ENCODE peak calls at places on chromosomes 7 and 10, in four cellular contexts. One of them, this sample, is unnamed.

GRCh38 chr7:54090652-54091213 is 451.4 kb upstream of the VSTM2A start:
- DNase-seq in H1: no peak
- DNase-seq in K562: no peak
- DNase-seq in GM12878: no peak
- DNase-seq in this sample: no peak

GRCh38 chr10:55466806-55467504 is 665.9 kb upstream of the PCDH15 start:
- DNase-seq in H1: no peak
- DNase-seq in K562: no peak
- DNase-seq in GM12878: no peak
- DNase-seq in this sample: no peak

GRCh38 chr7:41808541-41808940 is 105.7 kb upstream of the INHBA start:
- DNase-seq in H1: no peak
- DNase-seq in K562: no peak
- DNase-seq in GM12878: no peak
- DNase-seq in this sample: no peak

GRCh38 chr7:155166108-155166507 is 96.0 kb downstream of the HTR5A start:
- DNase-seq in H1: no peak
- DNase-seq in K562: no peak
- DNase-seq in GM12878: no peak
- DNase-seq in this sample: no peak

GRCh38 chr10:70757856-70758255 is 27.3 kb downstream of the TBATA start:
- DNase-seq in H1: no peak
- DNase-seq in K562: no peak
- DNase-seq in GM12878: no peak
- DNase-seq in this sample: no peak

GRCh38 chr10:11058965-11059364 is 41.3 kb downstream of the CELF2 start:
- DNase-seq in H1: no peak
- DNase-seq in K562: no peak
- DNase-seq in GM12878: no peak
- DNase-seq in this sample: no peak

GRCh38 chr10:121092341-121093099 is 241.4 kb downstream of the WDR11 start:
- DNase-seq in H1: no peak
- DNase-seq in K562: no peak
- DNase-seq in GM12878: no peak
- DNase-seq in this sample: no peak

GRCh38 chr7:44244282-44244681 is 43.5 kb downstream of the YKT6 start:
- DNase-seq in H1: peak; percentile 66
- DNase-seq in K562: peak; percentile 73
- DNase-seq in GM12878: no peak
- DNase-seq in this sample: no peak

GRCh38 chr7:101125989-101126650 is 784 bp upstream of the SERPINE1 start:
- DNase-seq in H1: no peak
- DNase-seq in K562: peak; percentile 25
- DNase-seq in GM12878: peak; percentile 69
- DNase-seq in this sample: peak; percentile 87

GRCh38 chr10:92689663-92690210 is at the start of gene HHEX:
- DNase-seq in H1: no peak
- DNase-seq in K562: peak; percentile 86
- DNase-seq in GM12878: no peak
- DNase-seq in this sample: peak; percentile 56

GRCh38 chr7:68470836-68471235 is 1127.4 kb upstream of the AUTS2 start:
- DNase-seq in H1: no peak
- DNase-seq in K562: no peak
- DNase-seq in GM12878: no peak
- DNase-seq in this sample: no peak

GRCh38 chr10:18273039-18273438 is 132.8 kb downstream of the CACNB2 start:
- DNase-seq in H1: no peak
- DNase-seq in K562: no peak
- DNase-seq in GM12878: no peak
- DNase-seq in this sample: no peak
- TF ChIP-seq HDAC6 in H1: no peak
- TF ChIP-seq HDAC6 in K562: no peak
- TF ChIP-seq HDAC6 in GM12878: no peak
- TF ChIP-seq HDAC6 in this sample: no peak

DNA sequence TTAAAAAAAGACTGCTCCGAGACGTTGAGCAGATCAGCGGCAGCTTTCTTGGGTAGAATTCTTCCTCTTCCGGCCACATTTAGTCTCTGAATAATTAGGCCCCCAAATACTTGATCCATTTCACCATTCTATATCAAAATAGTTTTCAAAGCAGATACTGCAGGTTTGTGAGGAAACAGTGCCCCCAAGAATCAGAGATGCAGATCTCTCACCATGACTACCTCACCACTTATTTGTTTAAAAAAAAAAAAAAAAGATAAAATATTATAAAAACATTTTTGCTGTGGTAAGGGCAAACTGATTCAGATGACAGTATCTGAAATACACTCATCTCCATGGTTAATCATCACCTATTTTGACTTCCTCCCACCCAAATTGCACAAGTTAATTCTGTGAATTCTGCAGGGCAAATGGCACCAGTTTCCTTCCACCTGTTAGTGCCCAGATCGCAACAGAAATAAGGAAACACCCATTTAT is 210.4 kb downstream of the FAM107B start:
- DNase-seq in H1: no peak
- DNase-seq in K562: no peak
- DNase-seq in GM12878: no peak
- DNase-seq in this sample: no peak
- TF ChIP-seq BRCA1 in H1: no peak
- TF ChIP-seq BRCA1 in K562: no peak
- TF ChIP-seq BRCA1 in GM12878: no peak
- TF ChIP-seq BRCA1 in this sample: no peak

GRCh38 chr10:102781921-102782542 is 38.3 kb downstream of the WBP1L start:
- DNase-seq in H1: no peak
- DNase-seq in K562: no peak
- DNase-seq in GM12878: no peak
- DNase-seq in this sample: no peak
- TF ChIP-seq HDAC6 in H1: no peak
- TF ChIP-seq HDAC6 in K562: no peak
- TF ChIP-seq HDAC6 in GM12878: no peak
- TF ChIP-seq HDAC6 in this sample: no peak

GRCh38 chr10:124722812-124723783 is 21.1 kb downstream of the FAM53B start:
- DNase-seq in H1: no peak
- DNase-seq in K562: peak; percentile 37
- DNase-seq in GM12878: peak; percentile 88
- DNase-seq in this sample: no peak

GRCh38 chr10:124725791-124726190 is 18.4 kb downstream of the FAM53B start:
- DNase-seq in H1: no peak
- DNase-seq in K562: no peak
- DNase-seq in GM12878: no peak
- DNase-seq in this sample: no peak

GRCh38 chr10:124723826-124724225 is 20.4 kb downstream of the FAM53B start:
- DNase-seq in H1: no peak
- DNase-seq in K562: no peak
- DNase-seq in GM12878: no peak
- DNase-seq in this sample: no peak

GRCh38 chr10:124724279-124725027 is 19.7 kb downstream of the FAM53B start:
- DNase-seq in H1: no peak
- DNase-seq in K562: no peak
- DNase-seq in GM12878: no peak
- DNase-seq in this sample: peak; percentile 72

GRCh38 chr10:124725171-124725631 is 19.0 kb downstream of the FAM53B start:
- DNase-seq in H1: no peak
- DNase-seq in K562: no peak
- DNase-seq in GM12878: no peak
- DNase-seq in this sample: no peak
- TF ChIP-seq BRCA1 in H1: no peak
- TF ChIP-seq BRCA1 in K562: no peak
- TF ChIP-seq BRCA1 in GM12878: no peak
- TF ChIP-seq BRCA1 in this sample: no peak

DNA sequence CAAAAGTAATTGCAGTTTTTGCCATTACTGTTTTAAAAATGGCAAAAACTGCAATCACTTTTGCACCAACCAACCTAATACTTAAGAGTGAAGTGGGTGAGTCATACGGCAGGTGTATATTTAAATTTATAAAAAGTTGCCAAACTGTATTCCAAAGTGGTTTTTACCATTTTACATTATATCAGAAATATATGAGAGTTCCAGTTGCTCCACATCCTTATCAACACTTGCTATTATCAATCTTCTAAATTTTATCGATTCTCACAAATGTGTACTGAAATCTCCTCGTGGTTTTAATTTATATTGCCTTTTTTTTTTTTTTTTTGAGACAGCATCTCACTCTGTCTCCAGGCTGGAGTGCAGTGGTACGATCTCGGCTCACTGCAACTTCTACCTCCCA is 3.6 kb upstream of the SCRN1 start:
- DNase-seq in H1: no peak
- DNase-seq in K562: no peak
- DNase-seq in GM12878: no peak
- DNase-seq in this sample: no peak
- TF ChIP-seq HDAC6 in H1: no peak
- TF ChIP-seq HDAC6 in K562: no peak
- TF ChIP-seq HDAC6 in GM12878: no peak
- TF ChIP-seq HDAC6 in this sample: no peak

GRCh38 chr10:34993782-34994181 is 96.4 kb downstream of the CUL2 start:
- DNase-seq in H1: no peak
- DNase-seq in K562: no peak
- DNase-seq in GM12878: no peak
- DNase-seq in this sample: no peak

GRCh38 chr10:34996843-34997242 is 93.3 kb downstream of the CUL2 start:
- DNase-seq in H1: no peak
- DNase-seq in K562: no peak
- DNase-seq in GM12878: no peak
- DNase-seq in this sample: no peak

GRCh38 chr10:34995925-34996324 is 94.2 kb downstream of the CUL2 start:
- DNase-seq in H1: peak; percentile 60
- DNase-seq in K562: no peak
- DNase-seq in GM12878: no peak
- DNase-seq in this sample: no peak

GRCh38 chr10:34998940-34999339 is 91.2 kb downstream of the CUL2 start:
- DNase-seq in H1: no peak
- DNase-seq in K562: no peak
- DNase-seq in GM12878: no peak
- DNase-seq in this sample: no peak

DNA sequence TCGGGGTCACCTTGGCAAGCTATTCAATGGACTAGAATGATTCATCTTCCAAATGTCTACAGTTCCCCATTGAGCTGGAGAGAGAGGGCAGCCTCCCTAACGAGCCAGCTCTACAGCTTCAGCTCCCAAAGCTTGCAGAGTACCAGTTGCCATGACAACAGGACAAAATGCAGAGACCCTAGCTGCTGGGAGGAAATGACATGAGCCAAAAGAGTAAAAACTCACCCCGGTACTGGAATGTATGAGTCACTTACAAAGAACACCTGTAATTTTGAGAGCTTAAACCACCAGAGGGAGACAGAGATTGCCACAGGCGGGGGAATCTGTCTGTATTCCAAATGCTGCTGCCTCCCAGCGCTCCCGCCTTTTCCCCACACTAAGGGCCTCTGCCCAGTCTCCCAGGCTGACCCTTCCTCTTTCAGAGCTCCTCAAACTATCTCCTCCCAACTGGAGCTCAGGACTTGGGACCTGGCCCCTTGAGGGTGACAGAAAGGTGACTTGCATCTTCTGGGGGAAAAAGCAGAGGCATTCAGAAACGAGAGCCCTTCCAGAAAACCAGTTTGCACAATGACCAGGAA is 95.5 kb downstream of the CUL2 start:
- DNase-seq in H1: peak; percentile 77
- DNase-seq in K562: peak; percentile 70
- DNase-seq in GM12878: peak; percentile 38
- DNase-seq in this sample: peak; percentile 79
- TF ChIP-seq BRCA1 in H1: no peak
- TF ChIP-seq BRCA1 in K562: no peak
- TF ChIP-seq BRCA1 in GM12878: no peak
- TF ChIP-seq BRCA1 in this sample: no peak

GRCh38 chr10:97016728-97017473 is 168.9 kb downstream of the SLIT1 start:
- DNase-seq in H1: no peak
- DNase-seq in K562: no peak
- DNase-seq in GM12878: peak; percentile 65
- DNase-seq in this sample: no peak
- TF ChIP-seq HDAC6 in H1: no peak
- TF ChIP-seq HDAC6 in K562: no peak
- TF ChIP-seq HDAC6 in GM12878: no peak
- TF ChIP-seq HDAC6 in this sample: no peak

DNA sequence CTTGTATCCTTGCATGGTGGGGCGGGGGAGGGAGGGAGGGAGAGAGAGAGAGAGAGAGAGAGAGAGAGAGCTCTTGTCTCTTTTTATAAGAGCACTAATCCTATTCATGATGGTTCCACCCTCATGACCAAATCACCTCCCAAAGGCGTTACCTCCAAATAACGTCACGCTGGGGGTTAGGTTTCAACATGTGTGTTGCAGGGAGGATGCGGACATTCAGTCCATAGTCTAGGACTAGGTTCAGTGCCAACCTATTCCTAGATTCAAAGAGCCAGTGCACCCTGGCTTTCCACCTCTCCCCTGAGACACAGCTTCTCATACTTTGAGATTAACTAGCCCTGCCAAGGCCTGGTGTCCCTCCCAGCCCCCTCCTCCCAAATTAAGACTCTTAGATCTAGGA is 123.0 kb downstream of the GRK5 start:
- DNase-seq in H1: no peak
- DNase-seq in K562: no peak
- DNase-seq in GM12878: no peak
- DNase-seq in this sample: no peak
- TF ChIP-seq BRCA1 in H1: no peak
- TF ChIP-seq BRCA1 in K562: no peak
- TF ChIP-seq BRCA1 in GM12878: no peak
- TF ChIP-seq BRCA1 in this sample: no peak